ENCODE peak calls at places on chromosome 22, in six cellular contexts. V is heart left ventricle, I is psoas muscle, G is astrocyte, O is transverse colon, J is A549. X is an unnamed sample.

GRCh38 chr22:32622004-32622761 is 147.6 kb downstream of the FBXO7 start:
- DNase-seq in O (peak), I (peak), J (no peak), G (peak), V (peak), X (peak)

GRCh38 chr22:45553333-45554039 is 50.8 kb downstream of the FBLN1 start:
- DNase-seq in J (peak), O (peak), I (peak), G (peak), V (peak), X (peak)

GRCh38 chr22:17703811-17704210 is 65.3 kb downstream of the BCL2L13 start:
- DNase-seq in O (no peak), G (no peak), I (no peak), V (no peak), J (no peak), X (no peak)

GRCh38 chr22:33579448-33580093 is 340.7 kb downstream of the LARGE1 start:
- DNase-seq in J (peak), G (peak), V (peak), O (peak), I (peak), X (peak)

GRCh38 chr22:33116846-33117547 is 58.8 kb upstream of the SYN3 start:
- DNase-seq in J (no peak), G (no peak), I (no peak), V (no peak), O (no peak), X (no peak)

GRCh38 chr22:31343235-31344191 is 2.6 kb downstream of the PATZ1 start:
- DNase-seq in J (no peak), I (no peak), O (peak), G (no peak), V (peak), X (no peak)

GRCh38 chr22:24402460-24403192 is 24.8 kb upstream of the ADORA2A start:
- DNase-seq in J (peak), V (peak), O (peak), G (peak), I (peak), X (peak)

GRCh38 chr22:31083923-31084810 is 3.0 kb downstream of the SMTN start:
- DNase-seq in J (no peak), G (no peak), V (peak), O (peak), I (no peak), X (peak)

GRCh38 chr22:31579835-31580242 is 82.2 kb downstream of the PISD start:
- DNase-seq in G (no peak), J (peak), I (no peak), V (no peak), O (no peak), X (no peak)

GRCh38 chr22:42418811-42419243 is 13.4 kb downstream of the NFAM1 start:
- DNase-seq in I (no peak), V (no peak), G (no peak), O (no peak), J (no peak), X (no peak)

GRCh38 chr22:32603651-32604540 is 129.3 kb downstream of the FBXO7 start:
- DNase-seq in V (peak), I (no peak), J (no peak), O (no peak), G (no peak), X (no peak)

GRCh38 chr22:46062232-46062615 is 85.3 kb upstream of the WNT7B start:
- DNase-seq in G (no peak), V (no peak), I (no peak), O (peak), J (no peak), X (peak)

GRCh38 chr22:42397332-42398246 is 34.6 kb downstream of the NFAM1 start:
- DNase-seq in I (no peak), G (no peak), V (peak), O (peak), J (no peak), X (peak)

GRCh38 chr22:35432226-35432905 is 32.4 kb downstream of the MCM5 start:
- DNase-seq in O (no peak), J (no peak), V (no peak), G (no peak), I (no peak), X (no peak)

GRCh38 chr22:32858957-32859356 is 57.5 kb downstream of the TIMP3 start:
- DNase-seq in O (no peak), G (no peak), I (no peak), J (no peak), V (no peak), X (no peak)

GRCh38 chr22:25488244-25489020 is 76.0 kb upstream of the GRK3 start:
- DNase-seq in I (peak), O (peak), G (peak), J (peak), V (peak), X (peak)

GRCh38 chr22:38901111-38901641 is 29.2 kb upstream of the CBX6 start:
- DNase-seq in I (no peak), G (no peak), J (no peak), V (no peak), O (no peak), X (no peak)

GRCh38 chr22:42613869-42614268 is 814 bp downstream of the POLDIP3 start:
- DNase-seq in O (no peak), G (peak), J (no peak), I (no peak), V (no peak), X (no peak)

GRCh38 chr22:46027219-46028068 is 50.5 kb upstream of the WNT7B start:
- DNase-seq in J (no peak), I (peak), V (peak), G (no peak), O (peak), X (no peak)

GRCh38 chr22:28395920-28396447 is 283.7 kb downstream of the TTC28 start:
- DNase-seq in J (peak), G (peak), O (no peak), V (no peak), I (no peak), X (no peak)

GRCh38 chr22:36463783-36464184 is 17.7 kb downstream of the TXN2 start:
- DNase-seq in V (peak), I (peak), O (no peak), G (no peak), J (no peak), X (no peak)
- TF ChIP-seq CTCF in V (no peak), I (no peak), O (no peak), G (no peak), J (no peak), X (no peak)

DNA sequence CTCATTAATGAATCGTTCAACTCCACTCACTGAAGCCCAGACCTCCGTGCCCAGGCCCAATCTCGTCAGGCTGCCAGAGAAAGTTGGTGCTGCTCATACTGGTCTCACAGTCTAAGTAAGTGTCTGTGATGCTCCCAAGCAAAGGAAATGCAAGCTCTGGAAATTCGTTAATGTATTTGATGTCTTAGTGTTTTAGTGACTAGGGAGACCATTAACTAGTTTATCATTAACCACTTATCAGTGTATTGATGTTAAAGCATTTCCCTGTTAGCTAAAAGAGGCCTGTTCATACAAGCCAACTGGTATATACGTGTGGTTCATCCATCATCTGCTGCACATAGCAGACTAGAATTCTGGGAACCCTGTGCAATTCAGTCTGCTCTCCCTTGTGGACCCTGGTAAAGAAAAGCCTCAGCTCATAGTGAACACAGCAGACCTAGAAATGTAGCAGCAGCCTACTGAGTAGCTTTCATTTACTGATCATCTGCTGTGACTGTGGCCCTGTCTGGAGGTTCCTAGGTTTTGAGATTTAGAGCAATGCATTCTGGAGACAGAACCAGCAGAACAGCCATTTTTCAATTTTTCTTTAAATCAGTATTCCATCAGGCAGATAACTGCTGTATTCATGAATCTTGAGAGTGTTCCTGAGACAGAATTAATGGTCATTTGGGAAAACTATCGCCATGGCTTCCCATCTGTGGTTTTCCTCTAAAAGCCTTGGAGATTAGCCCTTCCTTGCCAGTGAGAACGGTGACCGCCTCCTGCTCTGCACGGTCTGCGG is 15.7 kb upstream of the AIFM3 start:
- DNase-seq in V (no peak), O (no peak), J (no peak), I (no peak), G (no peak), X (no peak)
- H3K27ac ChIP-seq in V (no peak), O (peak), J (peak), I (no peak), G (no peak), X (no peak)

DNA sequence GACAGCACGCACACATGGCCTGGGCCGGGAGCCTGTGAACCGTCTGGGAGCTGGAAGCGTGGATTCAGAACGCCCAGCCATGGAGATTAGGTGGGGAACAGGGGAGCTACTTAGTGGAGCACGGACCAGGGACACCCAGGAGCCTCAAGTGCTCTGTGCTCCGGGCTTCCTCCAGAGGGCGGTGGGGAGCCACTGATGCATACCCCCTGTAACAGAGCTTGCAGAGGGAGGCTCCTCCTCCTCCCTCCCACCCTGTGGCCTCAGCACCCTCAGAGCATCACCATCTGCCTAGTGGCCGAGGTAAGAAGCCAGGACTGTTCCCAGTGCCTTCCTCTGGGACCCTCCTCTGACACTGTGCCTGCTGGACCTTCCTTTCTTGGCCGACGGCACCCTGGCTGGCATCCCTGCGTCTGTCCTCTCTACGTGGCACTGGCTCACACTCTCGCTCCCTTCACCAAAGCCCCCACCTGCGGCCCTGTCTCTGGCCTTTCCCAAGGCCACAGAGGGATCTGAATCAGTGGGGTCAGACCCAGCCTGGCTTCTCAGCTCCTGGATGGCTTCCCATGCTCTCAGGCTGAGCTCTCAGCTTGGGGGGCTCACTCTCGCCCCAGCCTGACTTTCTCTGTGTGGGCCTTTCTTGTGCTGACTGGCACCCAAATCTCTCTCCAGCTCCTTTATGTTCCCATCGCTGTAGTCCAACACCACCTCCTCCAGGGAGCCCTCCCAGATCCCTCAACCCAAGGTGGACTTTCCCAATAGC is 780.9 kb downstream of the BRD1 start:
- DNase-seq in V (no peak), I (no peak), J (peak), O (no peak), G (no peak), X (no peak)
- TF ChIP-seq CTCF in V (peak), I (no peak), J (peak), O (no peak), G (no peak), X (no peak)

GRCh38 chr22:44207173-44207980 is 26.7 kb downstream of the PARVG start:
- DNase-seq in G (no peak), J (no peak), O (no peak), V (no peak), I (no peak), X (no peak)
- H3K27ac ChIP-seq in G (no peak), J (no peak), O (no peak), V (no peak), I (no peak), X (no peak)

GRCh38 chr22:20016734-20017621 is at the start of gene ARVCF:
- DNase-seq in V (peak), G (peak), J (peak), I (peak), O (peak), X (peak)
- TF ChIP-seq CTCF in V (no peak), G (no peak), J (no peak), I (peak), O (peak), X (no peak)

GRCh38 chr22:23105919-23106853 is 35.6 kb downstream of the RSPH14 start:
- DNase-seq in O (no peak), G (no peak), V (no peak), J (no peak), I (no peak), X (no peak)
- H3K27ac ChIP-seq in O (no peak), G (no peak), V (no peak), J (no peak), I (no peak), X (no peak)

DNA sequence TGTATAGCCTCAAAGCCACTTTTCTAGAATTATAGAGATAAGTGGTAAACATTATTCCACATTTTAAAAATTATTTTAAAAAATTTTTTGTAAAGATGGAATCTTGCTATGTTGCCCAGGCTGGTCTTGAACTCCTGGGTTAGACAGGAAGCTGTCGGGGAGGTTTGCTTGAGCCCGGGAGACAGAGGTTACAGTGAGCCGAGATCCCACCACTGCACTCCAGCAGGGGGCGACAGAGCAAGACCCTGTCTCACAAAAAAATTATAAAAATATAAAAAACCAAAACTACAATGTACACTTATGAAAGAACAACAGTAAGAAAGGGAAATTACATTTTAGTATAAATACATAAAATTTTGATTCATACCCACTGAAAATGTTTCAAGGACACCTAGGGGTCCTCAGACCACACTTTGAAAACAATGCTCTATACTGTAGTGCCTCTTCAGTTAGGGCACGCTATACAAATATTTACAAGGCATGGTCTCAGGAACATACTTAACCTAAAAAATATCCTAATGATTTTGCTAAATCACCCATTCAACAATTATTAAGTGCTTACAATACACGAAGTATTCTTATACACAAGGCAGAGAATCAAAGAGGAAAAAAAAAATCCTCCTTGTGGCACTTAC is 111.2 kb downstream of the MRTFA start:
- DNase-seq in V (no peak), O (peak), J (peak), I (peak), G (no peak), X (no peak)
- TF ChIP-seq CTCF in V (peak), O (peak), J (peak), I (peak), G (peak), X (peak)

DNA sequence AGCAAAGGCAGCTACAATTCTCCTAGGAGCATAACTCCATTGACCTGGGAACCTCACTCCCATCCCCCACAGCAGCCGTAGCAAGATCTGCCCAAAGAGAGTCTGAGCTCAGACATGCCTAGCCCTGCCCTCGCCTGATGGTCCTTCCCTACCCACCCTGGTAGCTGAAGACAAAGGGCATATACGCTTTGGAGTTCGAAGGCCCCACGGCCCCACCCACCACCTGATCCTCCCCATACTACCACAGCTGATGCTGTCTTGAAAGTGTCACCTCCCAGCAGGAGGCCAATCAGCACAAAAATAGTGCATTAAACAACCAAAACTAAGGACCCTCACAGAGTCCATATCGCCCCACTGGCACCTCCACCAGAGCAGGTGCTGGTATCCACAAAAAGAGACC is 22.6 kb upstream of the GNAZ start:
- DNase-seq in V (no peak), J (no peak), O (no peak), G (no peak), I (no peak), X (no peak)
- H3K27ac ChIP-seq in V (peak), J (no peak), O (no peak), G (no peak), I (no peak), X (peak)